ENCODE peak calls at places on chromosomes 6 and 20, in five cellular contexts. B is stomach, M is ovary, V is H1, E is GM20000. Y is an unnamed sample.

GRCh38 chr6:23244300-23244699 is 674.9 kb downstream of the HDGFL1 start:
- DNase-seq in V (no peak), M (no peak), B (no peak), E (no peak), Y (no peak)

GRCh38 chr20:53071833-53072232 is 99.7 kb downstream of the TSHZ2 start:
- DNase-seq in B (no peak), E (no peak), M (no peak), V (no peak), Y (no peak)

GRCh38 chr20:12455152-12455551 is 537.5 kb downstream of the BTBD3 start:
- DNase-seq in E (no peak), B (no peak), V (no peak), M (no peak), Y (no peak)

GRCh38 chr20:4488407-4489339 is 233.0 kb upstream of the PRND start:
- DNase-seq in V (no peak), M (no peak), B (no peak), E (no peak), Y (no peak)

GRCh38 chr6:3356056-3356823 is 97.5 kb downstream of the PSMG4 start:
- DNase-seq in E (peak), V (peak), M (peak), B (peak), Y (peak)

GRCh38 chr6:3232017-3232838 is 4.8 kb upstream of the TUBB2B start:
- DNase-seq in V (peak), M (no peak), B (no peak), E (no peak), Y (no peak)

GRCh38 chr6:113970808-113971676 is at the start of gene HDAC2:
- DNase-seq in B (peak), V (peak), E (peak), M (peak), Y (peak)

GRCh38 chr6:71289039-71289801 is 609 bp downstream of the OGFRL1 start:
- DNase-seq in E (no peak), V (peak), M (peak), B (no peak), Y (peak)

GRCh38 chr6:125957845-125958244 is 1.3 kb downstream of the HINT3 start:
- DNase-seq in B (no peak), E (no peak), M (no peak), V (no peak), Y (peak)

GRCh38 chr6:219641-220198 is 72.6 kb upstream of the DUSP22 start:
- DNase-seq in M (no peak), V (no peak), B (peak), E (no peak), Y (no peak)

GRCh38 chr20:32571566-32571965 is 13.6 kb downstream of the NOL4L start:
- DNase-seq in M (no peak), V (no peak), E (no peak), B (no peak), Y (no peak)

GRCh38 chr6:6859722-6860121 is 248.0 kb upstream of the RREB1 start:
- DNase-seq in B (no peak), E (no peak), M (no peak), V (no peak), Y (no peak)

GRCh38 chr6:155130161-155130853 is 133.5 kb upstream of the CLDN20 start:
- DNase-seq in B (no peak), M (no peak), V (no peak), E (no peak), Y (peak)

GRCh38 chr6:112563368-112563767 is 216.2 kb downstream of the RFPL4B start:
- DNase-seq in V (no peak), E (no peak), M (no peak), B (no peak), Y (no peak)

GRCh38 chr20:571754-572331 is 28.3 kb upstream of the CSNK2A1 start:
- DNase-seq in B (peak), V (peak), E (no peak), M (peak), Y (no peak)

GRCh38 chr6:37021356-37022129 is 16.1 kb downstream of the FGD2 start:
- DNase-seq in B (no peak), V (no peak), E (no peak), M (no peak), Y (peak)

GRCh38 chr6:131868836-131869235 is 61.0 kb downstream of the ENPP1 start:
- DNase-seq in V (no peak), M (no peak), B (no peak), E (no peak), Y (no peak)

GRCh38 chr20:32737371-32738223 is 5.7 kb downstream of the COMMD7 start:
- DNase-seq in E (no peak), B (no peak), V (no peak), M (no peak), Y (peak)

GRCh38 chr6:98215531-98215930 is 618.8 kb upstream of the POU3F2 start:
- DNase-seq in E (no peak), V (no peak), M (no peak), B (no peak), Y (no peak)

GRCh38 chr6:25041676-25042598 is 106.2 kb upstream of the RIPOR2 start:
- DNase-seq in V (no peak), B (no peak), E (peak), M (no peak), Y (peak)

GRCh38 chr6:158057213-158057987 is 75.7 kb downstream of the SYNJ2 start:
- DNase-seq in E (no peak), M (no peak), V (no peak), B (no peak), Y (peak)

GRCh38 chr6:117605169-117605826 is 3.0 kb upstream of the GOPC start:
- DNase-seq in B (peak), E (peak), M (no peak), V (no peak), Y (peak)

GRCh38 chr6:15715060-15715459 is 52.2 kb upstream of the DTNBP1 start:
- DNase-seq in M (no peak), B (no peak), E (no peak), V (no peak), Y (peak)

GRCh38 chr6:142152731-142153130 is 5.7 kb downstream of the VTA1 start:
- DNase-seq in B (no peak), E (no peak), V (no peak), M (no peak), Y (no peak)

GRCh38 chr20:44302026-44302669 is 8.9 kb downstream of the FITM2 start:
- DNase-seq in E (no peak), M (no peak), B (no peak), V (no peak), Y (no peak)

GRCh38 chr6:136784910-136785746 is 7.1 kb downstream of the MAP3K5 start:
- DNase-seq in M (peak), E (no peak), B (peak), V (no peak), Y (peak)

GRCh38 chr6:161792887-161793286 is 519.0 kb upstream of the AGPAT4 start:
- DNase-seq in M (no peak), V (no peak), B (no peak), E (no peak), Y (no peak)

GRCh38 chr6:158780963-158781691 is 38.0 kb downstream of the EZR start:
- DNase-seq in M (no peak), E (no peak), B (peak), V (no peak), Y (no peak)

GRCh38 chr6:90285611-90286381 is 10.8 kb downstream of the BACH2 start:
- DNase-seq in B (peak), M (peak), V (no peak), E (peak), Y (peak)

GRCh38 chr6:137952247-137952646 is 85.2 kb downstream of the TNFAIP3 start:
- DNase-seq in B (no peak), M (no peak), E (no peak), V (no peak), Y (no peak)

GRCh38 chr20:25257130-25257529 is 9.2 kb downstream of the PYGB start:
- DNase-seq in B (no peak), V (peak), M (no peak), E (no peak), Y (no peak)

GRCh38 chr6:39848171-39848570 is 56.0 kb downstream of the DAAM2 start:
- DNase-seq in M (no peak), E (no peak), V (no peak), B (no peak), Y (no peak)

GRCh38 chr6:21826031-21826430 is 232.5 kb downstream of the SOX4 start:
- DNase-seq in V (no peak), E (no peak), M (no peak), B (no peak), Y (no peak)

GRCh38 chr6:157157228-157157627 is 166.1 kb downstream of the TMEM242 start:
- DNase-seq in M (no peak), E (no peak), V (no peak), B (no peak), Y (no peak)

GRCh38 chr6:112683926-112684325 is 336.8 kb downstream of the RFPL4B start:
- DNase-seq in M (no peak), E (no peak), B (no peak), V (no peak), Y (no peak)

GRCh38 chr6:72933216-72933615 is 292.1 kb downstream of the KHDC1L start:
- DNase-seq in M (no peak), V (no peak), E (no peak), B (no peak), Y (no peak)

GRCh38 chr6:10513544-10513943 is 7.6 kb upstream of the GCNT2 start:
- DNase-seq in E (no peak), B (no peak), V (no peak), M (no peak), Y (no peak)

GRCh38 chr20:35551485-35551884 is 9.6 kb downstream of the ERGIC3 start:
- DNase-seq in B (no peak), E (no peak), M (no peak), V (no peak), Y (no peak)

GRCh38 chr20:54084727-54085368 is 14.5 kb upstream of the BCAS1 start:
- DNase-seq in M (no peak), B (peak), E (no peak), V (no peak), Y (no peak)

GRCh38 chr20:18276821-18277220 is 11.5 kb upstream of the ZNF133 start:
- DNase-seq in E (peak), V (peak), B (peak), M (peak), Y (peak)

GRCh38 chr20:18267815-18268214 is 20.5 kb upstream of the ZNF133 start:
- DNase-seq in B (no peak), V (no peak), E (no peak), M (no peak), Y (no peak)

GRCh38 chr20:18271160-18271559 is 17.2 kb upstream of the ZNF133 start:
- DNase-seq in E (no peak), M (no peak), V (no peak), B (no peak), Y (no peak)

GRCh38 chr20:18273738-18274137 is 14.6 kb upstream of the ZNF133 start:
- DNase-seq in B (no peak), E (no peak), V (no peak), M (no peak), Y (no peak)

GRCh38 chr20:18272451-18272850 is 15.9 kb upstream of the ZNF133 start:
- DNase-seq in V (no peak), B (no peak), E (no peak), M (no peak), Y (no peak)
- TF ChIP-seq CTCF in V (peak), B (no peak), E (no peak), M (no peak), Y (no peak)

GRCh38 chr6:162857321-162857720 is 129.5 kb downstream of the PACRG start:
- DNase-seq in M (no peak), V (no peak), B (no peak), E (no peak), Y (no peak)

GRCh38 chr6:162854734-162855191 is 127.0 kb downstream of the PACRG start:
- DNase-seq in B (no peak), V (no peak), M (no peak), E (no peak), Y (no peak)

GRCh38 chr6:162852810-162853577 is 125.2 kb downstream of the PACRG start:
- DNase-seq in E (no peak), B (no peak), V (no peak), M (no peak), Y (no peak)

GRCh38 chr6:162854228-162854627 is 126.5 kb downstream of the PACRG start:
- DNase-seq in B (no peak), V (no peak), M (no peak), E (no peak), Y (no peak)

GRCh38 chr6:162856885-162857284 is 129.1 kb downstream of the PACRG start:
- DNase-seq in E (no peak), B (no peak), M (no peak), V (no peak), Y (no peak)
- TF ChIP-seq CTCF in E (no peak), B (peak), M (no peak), V (peak), Y (no peak)

GRCh38 chr6:30741789-30742315 is 635 bp downstream of the FLOT1 start:
- DNase-seq in V (no peak), E (no peak), M (no peak), B (no peak), Y (peak)

GRCh38 chr6:30743099-30744053 is 889 bp upstream of the FLOT1 start:
- DNase-seq in E (peak), B (no peak), M (peak), V (no peak), Y (peak)

GRCh38 chr6:30742316-30743098 is at the start of gene FLOT1:
- DNase-seq in E (peak), M (peak), B (peak), V (peak), Y (peak)

GRCh38 chr6:30740540-30740870 is 2.0 kb downstream of the FLOT1 start:
- DNase-seq in M (no peak), B (no peak), V (no peak), E (no peak), Y (no peak)

DNA sequence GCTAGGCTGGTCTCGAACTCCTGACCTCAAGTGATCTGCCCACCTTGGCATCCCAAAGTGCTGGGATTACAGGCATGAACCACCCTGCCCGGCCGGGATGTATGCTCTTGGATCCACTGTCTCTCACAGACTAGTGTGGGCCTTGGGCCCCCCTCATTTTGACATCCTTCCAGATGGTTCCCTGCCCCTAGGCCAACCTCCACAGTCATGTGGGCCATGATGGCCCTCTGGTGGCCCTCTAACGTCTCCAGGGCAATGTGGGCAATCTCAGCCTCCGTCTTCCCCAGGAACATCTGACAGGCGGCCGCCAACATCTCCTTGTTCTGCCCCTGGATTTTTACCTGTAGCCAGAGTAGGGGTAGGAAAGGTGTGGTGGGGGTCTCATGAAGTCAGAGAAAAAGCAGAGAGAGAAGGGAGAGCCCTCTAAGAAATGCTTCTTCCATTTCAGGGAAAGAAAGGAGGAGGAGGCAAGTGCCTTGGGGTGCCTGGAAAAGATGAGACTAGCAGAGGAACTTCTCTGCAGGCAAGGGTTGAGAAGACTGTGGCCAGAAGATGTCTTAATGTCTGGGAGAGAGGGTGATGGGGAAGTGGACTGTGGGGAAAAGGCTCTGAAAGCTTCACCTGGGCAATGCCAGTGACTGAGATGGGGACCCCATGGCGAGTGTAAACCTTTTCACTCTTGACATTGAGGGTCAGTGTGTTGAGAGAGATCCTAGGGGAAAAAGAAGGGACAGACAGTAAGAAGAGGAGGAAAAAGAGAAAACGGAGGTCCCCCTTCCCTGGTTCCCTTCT is 1.3 kb downstream of the FLOT1 start:
- DNase-seq in M (no peak), B (no peak), E (no peak), V (no peak), Y (peak)
- TF ChIP-seq CTCF in M (no peak), B (no peak), E (no peak), V (no peak), Y (peak)

GRCh38 chr20:63454729-63455567 is 17.5 kb downstream of the KCNQ2 start:
- DNase-seq in M (no peak), E (no peak), B (no peak), V (no peak), Y (no peak)
- TF ChIP-seq CTCF in M (no peak), E (no peak), B (no peak), V (no peak), Y (no peak)

GRCh38 chr6:48476257-48476656 is 365.3 kb upstream of the PTCHD4 start:
- DNase-seq in E (no peak), V (no peak), B (no peak), M (no peak), Y (no peak)
- TF ChIP-seq CTCF in E (no peak), V (peak), B (no peak), M (no peak), Y (no peak)

DNA sequence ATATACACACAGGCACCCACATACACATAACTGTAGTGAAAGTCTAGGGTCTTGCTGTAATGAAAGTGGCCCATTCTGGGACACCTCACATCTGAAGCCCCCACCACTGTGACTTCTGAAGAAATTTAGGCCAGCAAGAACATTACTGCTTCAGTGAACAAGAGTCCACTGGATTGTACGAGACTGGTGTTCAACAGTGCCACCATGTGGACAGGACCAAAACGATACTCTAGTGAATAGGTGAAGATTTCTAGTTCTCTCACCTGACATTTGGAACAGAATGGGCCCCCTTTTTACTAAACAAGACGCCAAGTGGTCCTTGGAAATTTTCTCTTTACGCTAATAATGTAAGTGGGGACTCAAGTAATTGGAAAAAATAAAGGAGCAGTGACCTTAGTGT is 156.9 kb downstream of the MAFB start:
- DNase-seq in E (no peak), V (peak), B (no peak), M (no peak), Y (peak)
- TF ChIP-seq CTCF in E (no peak), V (peak), B (no peak), M (no peak), Y (no peak)

Y was measured in activated CD8-positive, alpha-beta T cell treated with anti-CD3 and anti-CD28 coated beads for 36 hours.